ENCODE peak calls at places on chromosomes 11 and 22, in four cellular contexts. B, H, N and K are unnamed samples. For H3K36me3, the result is how much of the 10 kb centered on the place peaks cover.

GRCh38 chr11:66985508-66986177 is 10.5 kb downstream of the C11orf86 start:
- DNase-seq in B (no peak), H (no peak), N (no peak), K (no peak)

GRCh38 chr22:46297151-46297819 is 615 bp downstream of the GTSE1 start:
- DNase-seq in B (no peak), N (peak), H (peak), K (no peak)

GRCh38 chr11:33829430-33830141 is 55.3 kb upstream of the FBXO3 start:
- DNase-seq in N (peak), B (peak), H (peak), K (peak)

GRCh38 chr22:45007946-45008852 is 1.6 kb downstream of the PHF21B start:
- DNase-seq in N (no peak), H (peak), B (no peak), K (no peak)

GRCh38 chr11:17637901-17638300 is 81.5 kb upstream of the MYOD1 start:
- DNase-seq in B (no peak), N (no peak), H (no peak), K (no peak)

GRCh38 chr11:120432056-120433018 is 79.2 kb upstream of the GRIK4 start:
- DNase-seq in B (peak), H (peak), N (peak), K (peak)

GRCh38 chr11:2436013-2436520 is 8.2 kb downstream of the TRPM5 start:
- DNase-seq in N (no peak), B (no peak), H (no peak), K (no peak)

GRCh38 chr11:76688146-76688545 is 17.6 kb upstream of the LRRC32 start:
- DNase-seq in N (no peak), H (no peak), B (no peak), K (no peak)

GRCh38 chr11:10858505-10859360 is 880 bp upstream of the ZBED5 start:
- DNase-seq in B (no peak), H (peak), N (peak), K (no peak)

GRCh38 chr22:44620129-44620840 is 81.7 kb upstream of the PRR5 start:
- DNase-seq in N (peak), B (no peak), H (peak), K (no peak)

GRCh38 chr11:47590026-47590861 is 3.8 kb downstream of the FAM180B start:
- DNase-seq in N (no peak), B (no peak), H (no peak), K (no peak)

GRCh38 chr11:9748361-9748970 is 84.6 kb downstream of the SWAP70 start:
- DNase-seq in N (peak), H (peak), B (peak), K (peak)

GRCh38 chr11:123054301-123055065 is 7.5 kb downstream of the HSPA8 start:
- DNase-seq in N (peak), H (peak), B (peak), K (no peak)

GRCh38 chr11:111285205-111286079 is 12.9 kb upstream of the POU2AF3 start:
- DNase-seq in B (no peak), N (peak), H (no peak), K (no peak)

GRCh38 chr11:88280673-88281316 is 56.7 kb downstream of the CTSC start:
- DNase-seq in N (no peak), B (no peak), H (no peak), K (no peak)

GRCh38 chr11:17439316-17439782 is 37.3 kb downstream of the ABCC8 start:
- DNase-seq in N (peak), B (no peak), H (no peak), K (peak)

GRCh38 chr11:2940166-2940929 is 11.1 kb upstream of the PHLDA2 start:
- DNase-seq in B (peak), N (peak), H (no peak), K (no peak)

GRCh38 chr11:13963169-13963948 is 836 bp downstream of the SPON1 start:
- DNase-seq in H (no peak), N (no peak), B (no peak), K (no peak)

GRCh38 chr11:15910761-15911160 is 445.6 kb downstream of the SOX6 start:
- DNase-seq in H (no peak), B (no peak), N (no peak), K (no peak)

GRCh38 chr11:78800756-78801155 is 226.1 kb upstream of the NARS2 start:
- DNase-seq in H (no peak), N (no peak), B (no peak), K (no peak)

GRCh38 chr11:45934580-45935318 is 12.3 kb downstream of the LARGE2 start:
- DNase-seq in H (no peak), N (no peak), B (no peak), K (no peak)

GRCh38 chr11:121829159-121829643 is 286.8 kb downstream of the BLID start:
- DNase-seq in B (peak), N (no peak), H (no peak), K (peak)

GRCh38 chr22:26981111-26981510 is 323.7 kb downstream of the MIAT start:
- DNase-seq in N (no peak), B (no peak), H (no peak), K (no peak)

GRCh38 chr11:70281114-70281729 is 10.7 kb downstream of the PPFIA1 start:
- DNase-seq in N (no peak), H (no peak), B (no peak), K (no peak)
- H3K36me3 ChIP-seq in N (half or more), H (half or more), B (under half), K (under half)

GRCh38 chr11:82012276-82012675 is 721.4 kb downstream of the FAM181B start:
- DNase-seq in N (no peak), B (no peak), H (no peak), K (no peak)
- TF ChIP-seq TCF7L2 in N (no peak), B (no peak), H (no peak), K (no peak)

GRCh38 chr22:19507534-19507861 is 16.7 kb downstream of the CLDN5 start:
- DNase-seq in B (no peak), N (no peak), H (no peak), K (no peak)
- H3K36me3 ChIP-seq in B (under half), N (under half), H (half or more), K (under half)

GRCh38 chr22:19873138-19873959 is 18.7 kb upstream of the GNB1L start:
- DNase-seq in H (no peak), B (no peak), N (no peak), K (no peak)
- TF ChIP-seq TCF7L2 in H (no peak), B (no peak), N (no peak), K (peak)

GRCh38 chr11:74135516-74135840 is 35.3 kb downstream of the C2CD3 start:
- DNase-seq in N (no peak), H (no peak), B (no peak), K (no peak)
- H3K36me3 ChIP-seq in N (under half), H (under half), B (under half), K (under half)

DNA sequence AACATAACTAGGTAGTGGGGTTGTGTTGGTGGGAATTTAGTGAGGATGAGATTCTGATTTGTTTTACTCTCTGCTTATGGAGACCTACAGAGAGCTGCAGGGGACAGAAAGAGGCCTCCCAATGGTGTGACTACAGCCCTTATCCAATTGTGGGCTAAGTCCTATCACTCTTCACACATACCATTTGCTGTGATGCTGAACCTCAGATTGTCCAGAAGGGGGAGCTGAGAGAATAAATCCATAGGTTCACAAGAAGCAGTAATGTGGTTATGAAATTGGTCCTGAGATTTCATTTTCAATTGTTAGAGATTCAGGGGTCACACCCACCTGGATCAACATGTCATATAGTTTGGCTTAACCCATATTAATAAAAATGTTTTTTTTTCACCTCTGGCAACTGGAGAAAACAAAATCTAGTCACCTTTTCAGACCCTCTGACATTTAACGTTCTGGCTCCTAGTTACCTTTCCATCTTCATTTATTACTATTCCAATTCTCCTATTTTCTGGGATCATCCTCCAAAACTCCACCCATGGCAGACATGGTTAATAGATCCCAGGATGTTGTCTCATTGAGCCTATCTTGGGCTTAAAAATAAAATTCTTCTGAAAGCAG is 53.3 kb upstream of the PTPN5 start:
- DNase-seq in B (peak), N (peak), H (peak), K (peak)
- TF ChIP-seq TCF7L2 in B (no peak), N (no peak), H (no peak), K (no peak)

GRCh38 chr11:93490996-93491618 is 52.1 kb downstream of the SMCO4 start:
- DNase-seq in N (no peak), B (no peak), H (no peak), K (no peak)
- H3K36me3 ChIP-seq in N (under half), B (under half), H (under half), K (under half)